ENCODE peak calls at places on chromosomes 1 and 21, in nine cellular contexts. H is GM12891, R is adrenal gland, I is GM12892, L is IMR-90, O is breast epithelium, S is GM12878, G is prostate gland, D is tibial nerve. V is an unnamed sample.

GRCh38 chr1:110106013-110106941 is 6.0 kb upstream of the UBL4B start:
- DNase-seq in H (peak), R (peak), G (peak), I (peak), D (peak), S (peak), O (peak), L (peak), V (peak)

GRCh38 chr1:26358411-26359384 is 4.8 kb upstream of the CRYBG2 start:
- DNase-seq in O (no peak), D (no peak), S (no peak), R (no peak), G (no peak), I (no peak), H (no peak), L (no peak), V (no peak)

GRCh38 chr1:154176341-154176740 is 15.6 kb downstream of the TPM3 start:
- DNase-seq in G (no peak), L (peak), H (no peak), R (peak), D (peak), I (no peak), O (no peak), S (no peak), V (no peak)

GRCh38 chr21:36156815-36157670 is at the start of gene DOP1B:
- DNase-seq in O (no peak), R (no peak), I (peak), D (no peak), H (peak), G (no peak), L (no peak), S (no peak), V (no peak)

GRCh38 chr1:75723989-75724471 is 479 bp upstream of the ACADM start:
- DNase-seq in O (peak), S (no peak), D (peak), R (peak), G (peak), L (peak), I (peak), H (no peak), V (peak)

GRCh38 chr1:213649373-213649772 is 338.4 kb upstream of the PROX1 start:
- DNase-seq in R (no peak), G (no peak), I (no peak), H (no peak), O (no peak), S (no peak), L (no peak), D (no peak), V (no peak)

GRCh38 chr1:214967865-214968575 is 114.5 kb upstream of the KCNK2 start:
- DNase-seq in I (no peak), H (no peak), O (no peak), S (no peak), D (no peak), R (no peak), G (no peak), L (peak), V (no peak)

GRCh38 chr1:244836135-244836521 is 670 bp downstream of the COX20 start:
- DNase-seq in G (no peak), O (no peak), I (no peak), L (peak), R (no peak), S (no peak), D (peak), H (no peak), V (no peak)

GRCh38 chr1:184212649-184213314 is 161.3 kb downstream of the TSEN15 start:
- DNase-seq in G (no peak), H (no peak), I (no peak), O (peak), L (peak), R (no peak), D (no peak), S (no peak), V (no peak)

GRCh38 chr1:160205974-160206369 is 788 bp downstream of the PEA15 start:
- DNase-seq in D (peak), I (peak), R (peak), O (peak), S (no peak), H (peak), L (peak), G (no peak), V (no peak)

GRCh38 chr1:67256291-67257172 is 51.1 kb upstream of the IL12RB2 start:
- DNase-seq in D (peak), H (no peak), G (no peak), L (no peak), O (no peak), R (no peak), S (no peak), I (no peak), V (peak)

DNA sequence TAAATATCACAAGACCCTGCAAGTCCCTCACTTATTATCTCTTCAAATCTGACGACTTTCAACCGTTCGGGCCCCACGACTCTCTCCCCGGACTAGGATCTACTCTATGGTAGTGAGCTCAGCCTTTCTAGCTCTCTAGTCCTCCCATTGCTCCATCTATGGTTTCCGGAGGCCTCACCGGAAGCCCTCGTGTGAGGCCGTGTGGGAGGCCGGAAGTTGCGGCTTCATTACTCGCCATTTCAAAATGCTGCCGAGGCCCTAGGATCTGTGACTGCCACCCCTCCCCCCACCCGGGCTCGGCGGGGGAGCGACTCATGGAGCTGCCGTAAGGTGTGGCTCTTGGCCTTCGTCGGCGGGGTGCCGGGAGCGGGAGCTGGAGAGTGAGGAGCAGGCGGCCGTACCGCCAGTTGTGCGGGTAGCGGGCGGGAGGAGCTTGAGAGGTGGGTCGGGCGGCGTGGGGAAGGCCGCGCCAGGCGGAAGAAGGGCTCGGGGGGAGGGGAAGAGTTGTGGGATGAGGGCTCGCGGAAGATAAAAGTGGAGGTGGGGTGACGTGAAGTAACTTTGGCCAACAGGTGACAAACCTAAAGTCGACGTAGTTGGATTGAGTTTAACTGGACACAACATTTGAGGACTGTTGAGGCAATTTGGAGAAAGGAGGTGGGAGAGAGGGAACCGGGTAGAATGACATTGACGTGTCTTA is at the start of gene MDM4:
- DNase-seq in H (peak), G (peak), I (peak), S (peak), R (peak), D (peak), O (peak), L (peak), V (peak)
- TF ChIP-seq POLR2A in H (peak), G (peak), I (peak), S (peak), R (peak), D (peak), O (peak), L (peak), V (peak)

GRCh38 chr1:18266391-18266790 is 158.8 kb downstream of the IGSF21 start:
- DNase-seq in S (no peak), O (no peak), G (no peak), D (no peak), H (no peak), I (no peak), R (no peak), L (no peak), V (no peak)
- TF ChIP-seq POLR2A in S (no peak), O (no peak), G (no peak), D (no peak), H (no peak), I (no peak), R (no peak), L (no peak), V (no peak)

DNA sequence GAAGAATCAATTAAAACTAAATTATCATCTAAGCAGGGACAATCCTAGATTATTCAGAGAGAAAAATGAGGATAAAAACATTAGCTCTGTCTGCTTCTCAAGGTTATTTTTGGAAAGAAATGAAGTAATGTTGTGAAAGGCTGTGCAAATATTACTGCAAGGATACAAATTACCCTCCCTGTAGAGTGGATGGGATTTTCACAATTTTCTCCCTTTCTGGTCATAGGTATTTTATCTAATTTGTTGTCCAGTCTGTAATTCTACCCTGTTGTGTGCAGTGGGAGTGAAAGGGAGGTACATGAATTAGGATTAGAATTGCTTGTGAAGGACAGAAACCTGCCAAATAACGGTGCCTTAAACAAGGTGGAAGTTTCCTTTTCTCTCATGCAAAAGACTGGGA is 54.7 kb downstream of the MAP3K7CL start:
- DNase-seq in S (no peak), H (no peak), D (no peak), L (peak), R (no peak), I (no peak), G (no peak), O (no peak), V (no peak)
- TF ChIP-seq POLR2A in S (no peak), H (no peak), D (no peak), L (no peak), R (no peak), I (no peak), G (no peak), O (no peak), V (no peak)

DNA sequence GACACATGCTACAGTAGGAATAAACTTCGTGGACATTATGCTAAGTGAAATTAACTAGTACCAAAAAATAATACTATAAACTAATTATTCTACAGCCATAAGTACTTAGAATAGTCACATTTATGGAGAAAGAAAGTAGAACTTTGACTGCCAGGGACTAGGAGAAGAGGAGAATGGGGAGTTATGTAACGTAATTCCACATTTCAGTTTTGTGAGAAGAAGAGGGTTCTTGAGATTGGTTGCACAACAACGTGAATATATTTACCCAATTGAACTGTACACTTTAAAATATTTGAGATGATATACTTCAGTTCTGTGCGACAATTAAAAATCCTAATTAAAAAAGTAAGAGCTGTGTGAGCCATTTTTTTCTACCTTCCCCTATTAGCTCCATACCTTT is 1412.9 kb downstream of the PLA2G4A start:
- DNase-seq in D (no peak), S (no peak), R (no peak), O (no peak), G (no peak), L (no peak), I (no peak), H (no peak), V (no peak)
- TF ChIP-seq POLR2A in D (no peak), S (no peak), R (no peak), O (no peak), G (no peak), L (no peak), I (no peak), H (no peak), V (no peak)

GRCh38 chr1:206507395-206508129 is at the start of gene RASSF5:
- DNase-seq in I (peak), H (peak), D (peak), S (no peak), G (peak), O (peak), R (peak), L (peak), V (peak)
- TF ChIP-seq POLR2A in I (peak), H (no peak), D (peak), S (peak), G (peak), O (no peak), R (peak), L (peak), V (peak)

DNA sequence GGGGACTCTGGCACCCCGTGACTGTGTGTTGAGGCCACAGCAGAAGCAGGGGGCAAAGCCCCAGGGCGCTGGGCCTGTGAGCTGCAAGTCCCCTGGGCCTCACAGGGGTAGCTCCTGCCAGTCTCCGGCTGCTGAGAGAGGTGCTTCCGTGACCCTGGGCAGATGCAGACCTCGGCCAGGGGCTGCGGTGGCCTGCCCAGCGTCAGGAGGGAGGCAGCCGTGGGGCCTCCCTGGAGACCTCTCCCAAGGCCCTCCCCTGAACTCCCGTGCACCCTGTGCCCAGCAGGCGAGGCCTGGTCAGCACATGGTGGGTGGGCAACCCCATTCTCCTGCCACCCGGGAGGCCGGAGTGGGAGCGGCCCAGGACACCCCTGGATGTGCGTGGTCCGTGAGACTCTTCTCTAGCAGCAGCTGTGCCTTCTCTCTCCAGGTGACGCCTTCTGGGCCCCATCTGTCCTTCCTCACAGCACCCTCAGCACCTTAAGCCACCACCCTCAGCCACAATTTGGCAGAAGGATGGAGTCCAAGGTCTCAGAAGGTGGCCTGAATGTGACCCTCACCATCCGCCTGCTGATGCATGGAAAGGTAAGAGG is 85.7 kb upstream of the COL6A1 start:
- DNase-seq in S (no peak), O (no peak), R (no peak), L (no peak), G (no peak), I (no peak), H (no peak), D (no peak), V (no peak)
- TF ChIP-seq POLR2A in S (no peak), O (no peak), R (no peak), L (no peak), G (no peak), I (no peak), H (no peak), D (no peak), V (no peak)

DNA sequence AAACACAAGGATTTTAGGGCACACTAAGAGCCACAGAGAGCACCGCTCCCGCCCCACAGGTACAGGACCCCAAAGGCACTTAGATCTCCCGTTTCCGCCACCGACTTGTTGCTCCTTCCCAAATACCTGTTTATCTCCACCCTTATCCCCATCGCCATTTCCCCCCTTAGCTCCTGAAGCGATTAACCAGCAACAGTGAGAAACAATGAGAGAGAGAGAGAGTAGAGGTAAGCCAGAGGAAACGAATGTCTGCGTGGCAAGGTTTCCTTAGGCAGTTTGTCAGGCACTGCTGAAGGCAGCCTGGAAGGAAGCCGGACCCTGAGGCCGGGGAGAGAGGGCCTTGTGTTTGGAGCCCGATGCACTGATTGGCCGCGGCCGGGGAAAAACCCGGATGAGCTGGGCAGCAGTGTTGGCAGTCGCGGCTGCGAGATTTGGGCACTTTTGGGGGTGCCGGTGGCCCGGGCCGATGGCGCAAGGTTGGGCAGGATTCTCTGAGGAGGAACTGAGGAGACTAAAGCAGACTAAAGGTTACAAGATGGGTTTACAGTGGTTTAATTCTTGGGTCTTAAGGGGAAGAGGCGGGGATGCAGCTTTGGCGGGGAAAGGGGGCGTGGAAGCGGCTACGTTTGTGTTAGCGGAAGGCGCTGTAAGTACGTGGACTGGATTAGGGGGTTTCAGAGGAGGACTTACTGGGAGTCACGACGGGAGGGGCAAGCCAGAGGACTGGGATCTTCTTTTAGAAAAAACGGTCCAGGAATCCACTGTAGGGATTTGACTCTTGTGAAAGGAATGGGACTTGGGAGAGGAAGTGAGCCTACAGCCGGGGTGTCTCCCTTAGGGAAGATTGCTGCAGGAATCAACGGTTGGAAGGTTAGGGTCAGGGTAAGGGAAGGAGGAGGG is at the start of gene GORAB:
- DNase-seq in H (peak), L (peak), R (peak), O (peak), I (peak), S (peak), G (peak), D (peak), V (peak)
- TF ChIP-seq POLR2A in H (peak), L (peak), R (peak), O (peak), I (peak), S (peak), G (peak), D (peak), V (peak)

DNA sequence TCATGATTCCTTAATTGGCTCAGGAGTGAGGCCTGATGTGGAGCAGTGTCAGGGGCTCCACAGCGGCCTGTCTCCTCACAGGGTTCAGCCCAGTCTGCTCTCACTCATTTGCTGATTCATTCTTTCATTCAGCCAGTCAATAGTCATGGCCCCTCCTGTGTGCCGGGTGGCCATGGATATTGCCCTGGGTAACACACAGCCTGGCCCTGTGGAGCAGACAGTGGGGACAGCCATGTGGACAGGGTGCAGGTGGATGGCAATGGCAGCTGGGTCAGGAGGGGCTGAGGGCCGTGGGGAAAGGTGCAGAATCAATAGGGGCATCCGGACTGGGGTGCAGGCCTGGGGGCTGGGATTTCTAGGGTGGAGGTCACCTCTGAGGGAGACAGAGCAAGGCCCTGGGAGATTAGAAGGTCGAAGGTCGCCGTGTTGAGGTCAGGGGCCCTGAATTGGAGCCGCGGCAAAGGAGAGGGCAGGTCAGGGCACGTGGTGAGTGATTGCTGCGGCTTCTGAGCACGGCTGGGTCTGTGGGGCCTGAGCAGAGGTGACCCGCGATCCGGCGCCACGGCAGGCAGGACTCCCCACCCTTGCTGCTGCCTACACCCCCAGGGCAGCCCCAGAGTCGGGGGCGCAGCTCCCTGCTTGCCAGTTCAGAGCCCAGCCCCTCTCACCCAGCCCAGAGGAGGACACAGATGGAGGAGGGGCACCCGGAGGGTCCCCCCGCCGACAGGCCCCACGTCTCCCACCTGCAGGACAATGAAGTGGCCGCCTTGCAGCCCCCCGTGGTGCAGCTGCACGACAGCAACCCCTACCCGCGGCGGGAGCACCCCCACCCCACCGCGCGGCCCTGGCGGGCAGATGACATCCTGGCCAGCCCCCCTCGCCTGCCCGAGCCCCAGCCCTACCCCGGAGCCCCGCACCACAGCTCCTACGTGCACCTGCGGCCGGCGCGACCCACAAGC is 33.4 kb downstream of the SLC19A1 start:
- DNase-seq in D (no peak), I (no peak), O (no peak), L (no peak), R (no peak), S (no peak), G (no peak), H (no peak), V (no peak)
- TF ChIP-seq POLR2A in D (no peak), I (no peak), O (no peak), L (no peak), R (no peak), S (no peak), G (no peak), H (no peak), V (no peak)

DNA sequence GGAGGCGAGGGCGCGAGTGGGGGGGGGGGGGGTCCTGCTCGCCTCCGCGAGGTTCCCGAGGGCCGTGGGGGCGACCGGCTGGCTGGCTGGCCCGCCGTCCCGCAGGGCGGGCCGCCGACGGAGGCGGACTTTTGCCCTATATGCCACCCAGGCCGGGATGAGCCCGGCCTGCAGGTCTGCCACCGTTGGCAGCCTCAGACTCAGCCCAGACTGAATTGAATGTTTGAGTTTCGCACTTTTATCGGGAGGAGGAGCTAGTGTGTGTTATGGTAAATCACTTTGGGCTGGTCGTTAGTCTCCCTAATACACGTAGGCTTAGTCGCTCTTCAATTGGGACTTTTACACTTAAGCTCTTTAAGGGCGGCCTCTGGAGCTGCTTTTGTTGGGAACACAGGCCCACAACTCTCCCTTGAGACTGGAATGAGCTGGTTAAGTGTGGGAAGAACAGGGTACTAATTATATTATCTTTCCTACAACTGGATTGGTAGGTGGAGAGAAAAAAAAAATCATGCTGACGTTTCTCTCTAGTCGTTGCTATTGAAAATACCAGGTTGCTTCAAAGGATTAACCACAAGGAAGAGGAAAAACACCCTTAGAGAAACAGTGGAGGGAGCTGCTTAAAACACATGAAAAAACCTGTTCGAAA is 1.3 kb upstream of the IRF2BP2 start:
- DNase-seq in H (no peak), G (peak), I (no peak), D (peak), R (no peak), O (peak), L (peak), S (peak), V (no peak)
- TF ChIP-seq POLR2A in H (no peak), G (no peak), I (no peak), D (no peak), R (peak), O (peak), L (peak), S (no peak), V (no peak)

V was measured in gastrocnemius medialis.